ENCODE peak calls at places on chromosomes 2 and 18, in seven cellular contexts. J, G, T, E, B, D and A are unnamed samples.
A peak's percentile ranks its signal among the peaks of the same experiment; 100 is the strongest.

GRCh38 chr2:169928463-169928864 is 101.2 kb downstream of the UBR3 start:
- DNase-seq in G (no peak), J (peak; percentile 63), T (peak; percentile 61), B (peak; percentile 74), E (peak; percentile 39), D (no peak), A (peak; percentile 24)

GRCh38 chr2:100941646-100942240 is 60.3 kb upstream of the RPL31 start:
- DNase-seq in J (peak; percentile 54), B (peak; percentile 29), D (no peak), E (no peak), G (no peak), T (peak; percentile 59), A (no peak)

GRCh38 chr2:26504002-26504401 is 26.1 kb upstream of the OTOF start:
- DNase-seq in G (no peak), B (no peak), T (no peak), J (no peak), D (no peak), E (no peak), A (no peak)

GRCh38 chr2:37421686-37422085 is 77.3 kb downstream of the QPCT start:
- DNase-seq in D (no peak), E (no peak), B (no peak), J (no peak), G (no peak), T (peak; percentile 68), A (no peak)

GRCh38 chr2:118913131-118913804 is 28.7 kb upstream of the MARCO start:
- DNase-seq in D (no peak), G (no peak), T (peak; percentile 18), J (no peak), B (no peak), E (no peak), A (no peak)

GRCh38 chr2:17583166-17583565 is 42.7 kb downstream of the VSNL1 start:
- DNase-seq in G (no peak), T (peak; percentile 48), J (no peak), D (no peak), E (no peak), B (peak; percentile 10), A (no peak)

GRCh38 chr2:216691210-216691741 is 4.1 kb downstream of the IGFBP5 start:
- DNase-seq in T (peak; percentile 81), G (no peak), B (peak; percentile 81), D (peak; percentile 77), J (peak; percentile 76), E (peak; percentile 89), A (peak; percentile 54)

GRCh38 chr2:84938194-84938879 is 32.6 kb upstream of the KCMF1 start:
- DNase-seq in J (no peak), T (peak; percentile 64), E (no peak), G (no peak), D (no peak), B (no peak), A (no peak)

GRCh38 chr2:199219551-199219950 is 238.2 kb downstream of the SATB2 start:
- DNase-seq in D (no peak), E (no peak), G (no peak), B (no peak), J (no peak), T (no peak), A (no peak)

GRCh38 chr2:89833116-89833779 is 1141.8 kb downstream of the RPIA start:
- DNase-seq in B (no peak), D (no peak), G (no peak), J (peak; percentile 46), T (no peak), E (peak; percentile 47), A (no peak)

GRCh38 chr2:10989782-10990181 is 78.0 kb downstream of the KCNF1 start:
- DNase-seq in G (no peak), J (no peak), B (no peak), E (no peak), D (no peak), T (no peak), A (no peak)

GRCh38 chr2:115412501-115412900 is 970.1 kb downstream of the DPP10 start:
- DNase-seq in G (no peak), E (no peak), T (no peak), J (no peak), B (peak; percentile 14), D (no peak), A (no peak)

GRCh38 chr2:48624696-48625095 is 7.0 kb downstream of the GTF2A1L start:
- DNase-seq in E (no peak), D (no peak), T (no peak), G (no peak), B (no peak), J (no peak), A (no peak)

GRCh38 chr2:36404312-36404711 is 48.7 kb downstream of the CRIM1 start:
- DNase-seq in D (no peak), J (no peak), B (no peak), E (no peak), G (no peak), T (peak; percentile 68), A (no peak)

DNA sequence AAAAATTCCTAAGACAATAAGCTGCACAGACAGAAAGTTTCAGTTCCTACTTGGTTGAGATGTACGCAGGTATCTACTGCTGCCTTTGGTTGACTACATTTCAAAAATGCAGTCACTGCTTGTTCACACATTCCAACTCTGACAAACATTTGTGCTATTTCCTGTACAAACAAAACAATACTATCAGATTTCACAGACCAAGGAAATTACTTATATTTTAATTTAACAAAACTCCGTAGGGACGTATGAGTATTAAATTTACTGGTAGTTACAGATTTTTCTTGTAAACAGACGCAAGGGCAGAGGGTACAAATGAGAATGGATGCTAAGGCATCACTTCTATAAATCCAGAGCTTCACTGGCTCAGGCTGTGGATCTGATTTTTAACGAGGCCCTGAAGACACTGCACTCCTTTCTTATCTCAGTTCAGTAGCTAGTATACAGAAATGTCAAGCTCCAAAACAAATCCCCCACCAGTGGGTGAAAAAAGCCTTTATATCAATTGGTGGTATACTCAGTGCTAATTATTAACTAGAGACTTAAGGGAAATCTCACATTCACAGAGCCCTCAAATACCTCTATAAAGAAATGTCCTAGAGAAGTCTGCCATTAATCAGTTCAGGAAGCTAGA is 31.7 kb upstream of the TTC32 start:
- DNase-seq in D (no peak), J (peak; percentile 64), E (no peak), B (peak; percentile 38), T (peak; percentile 71), G (no peak), A (no peak)
- H3K9ac ChIP-seq in D (no peak overlapping the region), J (no peak overlapping the region), E (no peak overlapping the region), B (no peak overlapping the region), T (peak overlapping the region; percentile 37), G (no peak overlapping the region), A (no peak overlapping the region)

DNA sequence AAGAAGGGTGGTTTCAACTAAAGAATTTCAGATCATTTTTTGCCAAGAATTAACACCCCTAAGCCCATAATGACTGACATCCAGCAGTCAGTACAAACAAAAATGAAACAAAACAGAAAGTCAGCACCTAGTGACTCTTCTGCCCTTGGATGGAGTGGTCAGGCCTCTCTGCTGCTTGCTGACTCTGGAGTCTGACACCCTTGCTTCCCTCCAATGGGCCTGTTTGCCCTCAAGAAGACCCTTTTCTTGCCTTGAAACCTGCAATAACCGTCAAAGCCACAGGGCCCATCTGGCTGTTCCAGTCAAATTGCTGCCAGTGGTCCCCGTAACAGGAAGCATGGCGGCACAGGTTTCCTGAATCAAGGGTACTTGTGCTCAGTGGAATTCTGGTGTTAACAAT is 27.2 kb upstream of the CYTIP start:
- DNase-seq in D (no peak), T (no peak), B (no peak), J (no peak), G (no peak), E (no peak), A (no peak)
- H3K27ac ChIP-seq in D (no peak overlapping the region), T (no peak overlapping the region), B (no peak overlapping the region), J (no peak overlapping the region), G (no peak overlapping the region), E (no peak overlapping the region), A (no peak overlapping the region)

DNA sequence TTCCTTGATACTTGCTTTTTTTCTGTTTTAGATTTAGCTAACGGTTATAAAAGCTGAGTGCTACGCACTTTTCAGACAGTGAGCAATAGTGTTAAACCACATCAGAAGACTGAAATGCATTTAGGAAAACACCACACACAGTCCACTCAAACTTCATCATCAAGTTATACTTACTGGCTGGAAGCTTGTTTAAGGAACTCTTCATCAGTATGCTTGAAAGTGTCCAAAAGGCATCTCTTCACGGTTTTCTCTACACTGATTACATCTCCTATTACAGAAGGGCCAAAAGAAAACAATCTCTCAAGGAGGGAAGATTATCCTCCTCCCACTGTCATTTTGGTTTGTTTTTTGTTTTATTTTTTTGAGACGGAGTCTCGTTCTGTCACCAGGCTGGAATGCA is 19.6 kb downstream of the ILKAP start:
- DNase-seq in T (no peak), B (no peak), J (peak; percentile 47), E (no peak), G (no peak), D (no peak), A (no peak)
- H3K9ac ChIP-seq in T (no peak overlapping the region), B (no peak overlapping the region), J (no peak overlapping the region), E (no peak overlapping the region), G (no peak overlapping the region), D (no peak overlapping the region), A (no peak overlapping the region)

DNA sequence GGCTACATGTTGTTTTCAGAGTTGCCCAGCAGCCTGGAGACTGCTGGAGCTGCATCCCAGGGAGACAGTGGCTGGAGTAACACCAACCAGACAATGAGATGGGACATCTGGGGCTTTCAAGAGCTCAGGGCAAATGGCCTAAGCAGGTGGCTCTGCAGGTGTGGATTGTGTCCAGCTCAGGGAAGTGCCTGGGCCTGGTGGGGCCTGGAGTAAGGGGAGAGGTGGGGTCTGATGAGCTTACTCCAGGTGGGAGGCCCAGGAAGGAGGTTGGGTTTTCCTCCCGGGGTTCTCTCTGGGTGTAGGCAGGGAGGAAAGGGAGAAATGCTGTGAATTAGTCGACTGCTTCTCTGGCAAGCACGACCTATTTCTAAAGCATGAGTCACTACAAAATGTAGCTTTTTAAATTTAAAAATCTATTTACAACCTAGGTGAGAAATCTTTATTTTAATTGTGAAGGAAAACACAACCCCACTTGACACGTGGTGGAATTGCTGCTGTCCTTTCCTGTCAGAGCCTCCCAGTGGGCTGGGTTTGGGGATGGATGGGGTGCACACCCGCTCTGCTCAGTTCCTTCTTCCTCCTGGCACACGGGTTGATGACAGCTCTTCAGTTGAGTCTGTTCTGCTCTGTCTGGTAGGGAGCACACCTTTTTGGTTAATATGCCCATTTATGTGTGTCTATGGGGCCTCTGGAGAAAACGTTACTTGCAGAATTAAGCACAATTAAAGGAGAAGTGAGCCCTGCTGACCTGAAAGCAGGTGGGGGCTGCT is 81.6 kb downstream of the SH3RF3 start:
- DNase-seq in J (peak; percentile 55), G (no peak), D (no peak), B (peak; percentile 46), T (peak; percentile 81), E (no peak), A (no peak)
- H3K27ac ChIP-seq in J (no peak overlapping the region), G (no peak overlapping the region), D (no peak overlapping the region), B (no peak overlapping the region), T (no peak overlapping the region), E (no peak overlapping the region), A (no peak overlapping the region)

GRCh38 chr18:74796928-74797576 is 199.4 kb downstream of the ZNF407 start:
- DNase-seq in B (peak; percentile 44), G (no peak), E (peak; percentile 53), T (peak; percentile 67), D (no peak), J (peak; percentile 79), A (no peak)
- H3K9ac ChIP-seq in B (no peak overlapping the region), G (no peak overlapping the region), E (no peak overlapping the region), T (peak overlapping the region; percentile 40), D (no peak overlapping the region), J (peak overlapping the region; percentile 14), A (no peak overlapping the region)

GRCh38 chr2:20496477-20496876 is 49.6 kb downstream of the RHOB start:
- DNase-seq in B (no peak), D (no peak), J (no peak), T (no peak), E (no peak), G (no peak), A (no peak)
- H3K27ac ChIP-seq in B (no peak overlapping the region), D (no peak overlapping the region), J (no peak overlapping the region), T (peak overlapping the region; percentile 41), E (no peak overlapping the region), G (no peak overlapping the region), A (no peak overlapping the region)